ENCODE peak calls at places on chromosome 16, in five cellular contexts. One of them, this sample, is unnamed. For H3K36me3 and H3K4me1, the result is how much of the 10 kb centered on the place peaks cover.

GRCh38 chr16:76777721-76778120 is 413.3 kb upstream of the MON1B start:
- DNase-seq in HepG2: no peak
- DNase-seq in GM23338: no peak
- DNase-seq in ascending aorta: no peak
- DNase-seq in tibial nerve: no peak
- DNase-seq in this sample: no peak

GRCh38 chr16:66427036-66427446 is at the start of gene BEAN1:
- DNase-seq in HepG2: no peak
- DNase-seq in GM23338: peak
- DNase-seq in ascending aorta: no peak
- DNase-seq in tibial nerve: no peak
- DNase-seq in this sample: peak

GRCh38 chr16:54465063-54465462 is 178.5 kb upstream of the IRX3 start:
- DNase-seq in HepG2: no peak
- DNase-seq in GM23338: no peak
- DNase-seq in ascending aorta: no peak
- DNase-seq in tibial nerve: no peak
- DNase-seq in this sample: no peak

GRCh38 chr16:81530814-81531213 is 86.2 kb downstream of the CMIP start:
- DNase-seq in HepG2: no peak
- DNase-seq in GM23338: no peak
- DNase-seq in ascending aorta: no peak
- DNase-seq in tibial nerve: no peak
- DNase-seq in this sample: no peak

GRCh38 chr16:64791756-64792155 is 330.1 kb downstream of the CDH11 start:
- DNase-seq in HepG2: no peak
- DNase-seq in GM23338: no peak
- DNase-seq in ascending aorta: no peak
- DNase-seq in tibial nerve: no peak
- DNase-seq in this sample: no peak

GRCh38 chr16:74582984-74583383 is 23.9 kb downstream of the GLG1 start:
- DNase-seq in HepG2: no peak
- DNase-seq in GM23338: no peak
- DNase-seq in ascending aorta: no peak
- DNase-seq in tibial nerve: no peak
- DNase-seq in this sample: no peak

GRCh38 chr16:30953511-30954124 is 3.9 kb upstream of the SETD1A start:
- DNase-seq in HepG2: peak
- DNase-seq in GM23338: peak
- DNase-seq in ascending aorta: no peak
- DNase-seq in tibial nerve: peak
- DNase-seq in this sample: no peak

GRCh38 chr16:15866451-15866850 is 9.6 kb upstream of the MYH11 start:
- DNase-seq in HepG2: no peak
- DNase-seq in GM23338: no peak
- DNase-seq in ascending aorta: no peak
- DNase-seq in tibial nerve: no peak
- DNase-seq in this sample: no peak

GRCh38 chr16:5056347-5056746 is 9.4 kb downstream of the C16orf89 start:
- DNase-seq in HepG2: peak
- DNase-seq in GM23338: peak
- DNase-seq in ascending aorta: no peak
- DNase-seq in tibial nerve: no peak
- DNase-seq in this sample: no peak

GRCh38 chr16:49485663-49486062 is 112.1 kb downstream of the C16orf78 start:
- DNase-seq in HepG2: no peak
- DNase-seq in GM23338: no peak
- DNase-seq in ascending aorta: no peak
- DNase-seq in tibial nerve: no peak
- DNase-seq in this sample: peak

GRCh38 chr16:68287276-68288251 is 23.2 kb downstream of the SLC7A6OS start:
- DNase-seq in HepG2: no peak
- DNase-seq in GM23338: no peak
- DNase-seq in ascending aorta: peak
- DNase-seq in tibial nerve: peak
- DNase-seq in this sample: no peak

GRCh38 chr16:49998991-49999390 is 26.0 kb upstream of the CNEP1R1 start:
- DNase-seq in HepG2: no peak
- DNase-seq in GM23338: no peak
- DNase-seq in ascending aorta: no peak
- DNase-seq in tibial nerve: no peak
- DNase-seq in this sample: no peak

GRCh38 chr16:8905168-8905762 is 23.1 kb downstream of the LITAFD start:
- DNase-seq in HepG2: peak
- DNase-seq in GM23338: peak
- DNase-seq in ascending aorta: no peak
- DNase-seq in tibial nerve: no peak
- DNase-seq in this sample: no peak

GRCh38 chr16:87713469-87714229 is 52.1 kb downstream of the KLHDC4 start:
- DNase-seq in HepG2: no peak
- DNase-seq in GM23338: no peak
- DNase-seq in ascending aorta: no peak
- DNase-seq in tibial nerve: no peak
- DNase-seq in this sample: no peak
- H3K27ac ChIP-seq in HepG2: no peak
- H3K27ac ChIP-seq in GM23338: no peak
- H3K27ac ChIP-seq in ascending aorta: no peak
- H3K27ac ChIP-seq in tibial nerve: no peak
- H3K27ac ChIP-seq in this sample: no peak

DNA sequence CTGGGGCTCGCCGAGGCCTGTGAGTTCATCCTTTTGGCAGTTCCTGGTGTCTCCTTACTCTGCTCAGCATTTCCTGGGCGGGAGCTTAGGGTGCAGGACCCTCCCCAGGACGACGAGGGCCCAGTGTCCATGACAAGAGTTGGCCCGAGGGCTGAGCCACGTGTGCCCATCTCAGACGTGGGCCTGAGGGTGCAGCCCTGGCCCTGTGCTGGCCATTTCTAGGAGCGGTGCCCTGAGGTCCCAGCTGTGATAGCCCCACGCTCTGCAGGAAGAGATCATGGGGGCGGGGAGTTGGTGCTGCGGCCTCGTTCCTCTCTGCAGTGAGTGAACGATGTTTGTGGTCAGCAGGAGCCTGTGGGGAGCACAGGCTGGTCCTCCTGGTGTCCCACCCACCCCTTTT is 6.0 kb upstream of the MC1R start:
- DNase-seq in HepG2: no peak
- DNase-seq in GM23338: no peak
- DNase-seq in ascending aorta: no peak
- DNase-seq in tibial nerve: no peak
- DNase-seq in this sample: no peak
- H3K36me3 ChIP-seq in HepG2: under half
- H3K36me3 ChIP-seq in GM23338: under half
- H3K36me3 ChIP-seq in ascending aorta: under half
- H3K36me3 ChIP-seq in tibial nerve: half or more
- H3K36me3 ChIP-seq in this sample: under half

DNA sequence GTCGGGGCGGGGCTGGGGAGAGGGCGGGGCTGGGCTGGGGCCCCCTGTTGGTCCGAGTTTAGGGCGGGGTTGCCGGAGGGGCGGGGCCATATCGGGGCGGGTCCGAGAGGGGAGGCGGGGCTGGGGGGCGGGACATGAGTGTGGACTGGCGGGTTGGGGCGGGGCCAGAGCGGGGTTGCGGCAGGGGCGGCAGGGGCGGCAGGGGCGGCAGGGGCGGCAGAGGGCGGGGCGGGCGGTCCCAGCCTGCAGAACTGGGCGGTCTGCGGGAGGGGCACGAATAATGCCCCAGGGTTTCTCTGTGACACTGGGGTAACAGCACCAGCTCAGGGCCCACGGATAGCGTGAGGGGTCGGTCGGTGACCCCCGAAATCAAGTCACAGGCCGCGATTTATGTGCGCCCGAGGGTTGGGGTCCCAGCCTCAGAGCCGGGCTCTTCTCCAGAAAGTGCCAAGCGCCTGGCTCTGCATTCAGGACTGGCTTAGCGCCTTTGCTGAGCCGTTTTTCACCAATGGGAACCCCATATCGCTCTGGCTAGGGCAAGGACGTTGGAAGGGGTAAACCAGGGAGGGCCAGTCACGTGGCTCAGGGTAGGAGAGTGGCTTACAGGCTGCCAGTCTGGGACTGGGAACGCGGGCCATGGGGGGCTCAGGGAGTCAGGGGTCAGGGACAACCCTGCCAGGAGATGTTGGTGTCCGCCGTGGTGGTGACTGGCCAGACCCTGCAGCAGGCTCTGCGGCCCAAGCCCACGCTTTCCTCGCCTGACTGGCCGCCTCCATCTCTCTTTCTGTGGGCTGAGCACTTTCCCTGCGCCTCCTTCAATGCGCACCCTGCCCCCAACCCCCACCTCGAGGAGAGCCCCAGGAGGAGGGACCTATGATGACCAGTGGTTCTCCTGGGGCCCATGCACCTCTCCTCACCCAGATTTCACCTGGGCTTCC is 1.2 kb upstream of the METTL26 start:
- DNase-seq in HepG2: peak
- DNase-seq in GM23338: peak
- DNase-seq in ascending aorta: no peak
- DNase-seq in tibial nerve: peak
- DNase-seq in this sample: no peak
- H3K4me1 ChIP-seq in HepG2: under half
- H3K4me1 ChIP-seq in GM23338: under half
- H3K4me1 ChIP-seq in ascending aorta: under half
- H3K4me1 ChIP-seq in tibial nerve: under half
- H3K4me1 ChIP-seq in this sample: under half

GRCh38 chr16:2458887-2459646 is 842 bp upstream of the TEDC2 start:
- DNase-seq in HepG2: no peak
- DNase-seq in GM23338: peak
- DNase-seq in ascending aorta: no peak
- DNase-seq in tibial nerve: no peak
- DNase-seq in this sample: no peak

GRCh38 chr16:2457267-2457666 is 2.6 kb upstream of the TEDC2 start:
- DNase-seq in HepG2: no peak
- DNase-seq in GM23338: no peak
- DNase-seq in ascending aorta: no peak
- DNase-seq in tibial nerve: no peak
- DNase-seq in this sample: no peak

GRCh38 chr16:2459647-2460390 is at the start of gene TEDC2:
- DNase-seq in HepG2: peak
- DNase-seq in GM23338: peak
- DNase-seq in ascending aorta: peak
- DNase-seq in tibial nerve: peak
- DNase-seq in this sample: peak

GRCh38 chr16:2456551-2457153 is 3.3 kb upstream of the TEDC2 start:
- DNase-seq in HepG2: no peak
- DNase-seq in GM23338: no peak
- DNase-seq in ascending aorta: no peak
- DNase-seq in tibial nerve: no peak
- DNase-seq in this sample: no peak

DNA sequence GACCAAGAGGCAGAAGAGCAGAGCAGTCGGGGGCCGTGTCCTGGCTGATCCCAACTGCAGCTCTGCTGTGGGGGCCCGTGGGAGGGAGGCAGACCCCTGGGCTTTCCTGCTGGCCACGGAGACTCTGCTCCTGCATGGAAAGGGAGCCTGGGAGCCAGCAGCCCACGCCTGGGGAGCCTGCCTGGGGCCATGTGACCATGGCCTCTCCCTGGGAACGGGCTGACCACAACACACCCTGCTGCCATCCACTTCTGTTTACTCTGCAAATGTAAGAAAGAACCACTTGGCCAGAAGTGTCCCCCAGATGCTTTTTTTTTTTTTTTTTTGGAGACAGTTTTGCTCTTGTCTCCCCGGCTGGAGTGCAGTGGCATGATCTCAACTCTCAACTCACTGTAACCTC is 2.0 kb upstream of the TEDC2 start:
- DNase-seq in HepG2: no peak
- DNase-seq in GM23338: no peak
- DNase-seq in ascending aorta: no peak
- DNase-seq in tibial nerve: no peak
- DNase-seq in this sample: no peak
- H3K27ac ChIP-seq in HepG2: no peak
- H3K27ac ChIP-seq in GM23338: peak
- H3K27ac ChIP-seq in ascending aorta: no peak
- H3K27ac ChIP-seq in tibial nerve: no peak
- H3K27ac ChIP-seq in this sample: no peak

GRCh38 chr16:88965411-88965810 is 11.6 kb downstream of the CBFA2T3 start:
- DNase-seq in HepG2: no peak
- DNase-seq in GM23338: no peak
- DNase-seq in ascending aorta: no peak
- DNase-seq in tibial nerve: no peak
- DNase-seq in this sample: no peak

GRCh38 chr16:88963583-88963982 is 13.4 kb downstream of the CBFA2T3 start:
- DNase-seq in HepG2: no peak
- DNase-seq in GM23338: no peak
- DNase-seq in ascending aorta: no peak
- DNase-seq in tibial nerve: no peak
- DNase-seq in this sample: no peak

GRCh38 chr16:88965826-88966480 is 11.1 kb downstream of the CBFA2T3 start:
- DNase-seq in HepG2: no peak
- DNase-seq in GM23338: no peak
- DNase-seq in ascending aorta: no peak
- DNase-seq in tibial nerve: no peak
- DNase-seq in this sample: no peak

GRCh38 chr16:88962478-88963152 is 14.4 kb downstream of the CBFA2T3 start:
- DNase-seq in HepG2: no peak
- DNase-seq in GM23338: no peak
- DNase-seq in ascending aorta: no peak
- DNase-seq in tibial nerve: no peak
- DNase-seq in this sample: no peak

DNA sequence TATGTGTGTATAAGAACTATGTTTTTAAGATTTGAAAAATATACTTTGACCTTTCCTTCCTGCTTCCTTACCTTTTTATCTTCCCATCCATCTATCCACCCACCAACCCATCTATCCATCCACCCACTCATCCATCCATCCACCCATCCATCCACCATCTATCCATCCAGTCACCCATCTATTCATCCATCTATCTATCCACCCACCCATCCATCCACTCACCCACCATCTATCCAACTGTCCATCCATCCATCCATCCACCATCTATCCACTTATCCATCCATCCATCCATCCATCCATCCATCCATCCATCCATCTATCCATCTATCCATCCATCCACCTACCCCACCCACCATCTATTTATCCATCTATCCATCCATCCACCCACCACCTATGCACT is 12.4 kb downstream of the CBFA2T3 start:
- DNase-seq in HepG2: no peak
- DNase-seq in GM23338: no peak
- DNase-seq in ascending aorta: no peak
- DNase-seq in tibial nerve: no peak
- DNase-seq in this sample: no peak
- H3K36me3 ChIP-seq in HepG2: under half
- H3K36me3 ChIP-seq in GM23338: under half
- H3K36me3 ChIP-seq in ascending aorta: under half
- H3K36me3 ChIP-seq in tibial nerve: under half
- H3K36me3 ChIP-seq in this sample: under half

GRCh38 chr16:322476-323143 is 29.9 kb downstream of the AXIN1 start:
- DNase-seq in HepG2: no peak
- DNase-seq in GM23338: no peak
- DNase-seq in ascending aorta: no peak
- DNase-seq in tibial nerve: no peak
- DNase-seq in this sample: no peak
- H3K4me1 ChIP-seq in HepG2: under half
- H3K4me1 ChIP-seq in GM23338: under half
- H3K4me1 ChIP-seq in ascending aorta: under half
- H3K4me1 ChIP-seq in tibial nerve: under half
- H3K4me1 ChIP-seq in this sample: under half

This sample was measured in RWPE2.